ENCODE peak calls at places on chromosome 21, in seven cellular contexts. R is NCI-H510A treated with DMSO at 0.1 percent for 48 hours; N is PC-9; Z is EL; V is NCI-H1930; Q is omental fat pad; W is activated CD8-positive, alpha-beta memory T cell treated with anti-CD3 and anti-CD28 coated beads, Interleukin-2, amount 50 U/mL, for 48 hours. I is an unnamed sample.

GRCh38 chr21:42991992-42992740 is 17.8 kb downstream of the PKNOX1 start:
- DNase-seq in R (no peak), N (no peak), Z (peak), V (no peak), Q (no peak), W (no peak), I (peak)

GRCh38 chr21:35340273-35340672 is 291.2 kb upstream of the RUNX1 start:
- DNase-seq in R (no peak), N (no peak), Z (no peak), V (no peak), Q (no peak), W (no peak), I (no peak)

GRCh38 chr21:38241029-38241740 is 15.6 kb upstream of the KCNJ15 start:
- DNase-seq in R (no peak), N (no peak), Z (peak), V (no peak), Q (no peak), W (no peak), I (no peak)

GRCh38 chr21:39051561-39051949 is 131.7 kb downstream of the PSMG1 start:
- DNase-seq in R (no peak), N (no peak), Z (peak), V (no peak), Q (no peak), W (no peak), I (peak)

GRCh38 chr21:15026370-15026769 is 38.4 kb downstream of the NRIP1 start:
- DNase-seq in R (no peak), N (no peak), Z (no peak), V (no peak), Q (no peak), W (no peak), I (no peak)

GRCh38 chr21:43287111-43287973 is 118.5 kb downstream of the CRYAA start:
- DNase-seq in R (peak), N (peak), Z (no peak), V (no peak), Q (no peak), W (no peak), I (no peak)

GRCh38 chr21:15066231-15066577 is 1.4 kb upstream of the NRIP1 start:
- DNase-seq in R (no peak), N (no peak), Z (no peak), V (no peak), Q (no peak), W (no peak), I (no peak)

GRCh38 chr21:34333150-34333739 is 30.6 kb upstream of the KCNE2 start:
- DNase-seq in R (no peak), N (no peak), Z (peak), V (no peak), Q (no peak), W (no peak), I (no peak)

GRCh38 chr21:15423676-15424445 is 305.9 kb upstream of the USP25 start:
- DNase-seq in R (no peak), N (no peak), Z (no peak), V (no peak), Q (no peak), W (no peak), I (no peak)

GRCh38 chr21:46604975-46605758 is at the start of gene S100B:
- DNase-seq in R (no peak), N (no peak), Z (peak), V (no peak), Q (no peak), W (no peak), I (no peak)

GRCh38 chr21:14741237-14741636 is 195.1 kb upstream of the SAMSN1 start:
- DNase-seq in R (no peak), N (peak), Z (no peak), V (no peak), Q (no peak), W (no peak), I (no peak)

GRCh38 chr21:33395866-33396265 is 7.3 kb upstream of the IFNGR2 start:
- DNase-seq in R (no peak), N (no peak), Z (peak), V (no peak), Q (no peak), W (no peak), I (no peak)

GRCh38 chr21:44085491-44086321 is 21.5 kb upstream of the PWP2 start:
- DNase-seq in R (no peak), N (no peak), Z (no peak), V (no peak), Q (no peak), W (peak), I (no peak)

GRCh38 chr21:21001591-21002100 is 3.4 kb downstream of the NCAM2 start:
- DNase-seq in R (no peak), N (no peak), Z (no peak), V (no peak), Q (no peak), W (no peak), I (no peak)

GRCh38 chr21:25988738-25989137 is 181.8 kb downstream of the APP start:
- DNase-seq in R (no peak), N (no peak), Z (no peak), V (no peak), Q (no peak), W (no peak), I (no peak)

GRCh38 chr21:41622831-41623548 is 115.0 kb upstream of the TMPRSS2 start:
- DNase-seq in R (no peak), N (no peak), Z (peak), V (no peak), Q (no peak), W (peak), I (no peak)

GRCh38 chr21:14687277-14687642 is 141.1 kb upstream of the SAMSN1 start:
- DNase-seq in R (no peak), N (no peak), Z (no peak), V (no peak), Q (no peak), W (no peak), I (no peak)

GRCh38 chr21:21614966-21615365 is 616.8 kb downstream of the NCAM2 start:
- DNase-seq in R (no peak), N (no peak), Z (no peak), V (no peak), Q (no peak), W (no peak), I (no peak)

GRCh38 chr21:43734830-43735229 is 15.9 kb downstream of the PDXK start:
- DNase-seq in R (no peak), N (no peak), Z (no peak), V (no peak), Q (no peak), W (no peak), I (no peak)

GRCh38 chr21:40795313-40795712 is 51.6 kb downstream of the DSCAM start:
- DNase-seq in R (no peak), N (no peak), Z (no peak), V (no peak), Q (no peak), W (no peak), I (no peak)

GRCh38 chr21:45281411-45282282 is 6.0 kb downstream of the POFUT2 start:
- DNase-seq in R (no peak), N (no peak), Z (no peak), V (no peak), Q (no peak), W (peak), I (no peak)

GRCh38 chr21:39317134-39318090 is 4.0 kb upstream of the BRWD1 start:
- DNase-seq in R (no peak), N (peak), Z (no peak), V (no peak), Q (no peak), W (no peak), I (no peak)

GRCh38 chr21:26850116-26850643 is 5.0 kb upstream of the ADAMTS1 start:
- DNase-seq in R (peak), N (no peak), Z (peak), V (no peak), Q (no peak), W (no peak), I (no peak)

GRCh38 chr21:25929859-25930520 is 195.2 kb downstream of the GABPA start:
- DNase-seq in R (no peak), N (no peak), Z (no peak), V (no peak), Q (no peak), W (no peak), I (no peak)